ENCODE peak calls at places on chromosomes 12 and 14, in five cellular contexts. U, G, K, Y and N are unnamed samples.

GRCh38 chr12:38144601-38145436 is 171.8 kb upstream of the ALG10B start:
- DNase-seq in U (no peak), G (no peak), Y (no peak), K (no peak), N (no peak)

GRCh38 chr14:34890937-34891336 is 15.8 kb upstream of the BAZ1A start:
- DNase-seq in K (no peak), Y (no peak), G (no peak), U (no peak), N (no peak)

GRCh38 chr12:85805654-85806053 is 30.6 kb downstream of the RASSF9 start:
- DNase-seq in Y (no peak), G (no peak), K (no peak), U (no peak), N (no peak)

GRCh38 chr14:22517117-22517720 is 71.8 kb downstream of the DAD1 start:
- DNase-seq in Y (no peak), K (no peak), G (no peak), U (no peak), N (no peak)

GRCh38 chr12:75656650-75657049 is 145.2 kb upstream of the KRR1 start:
- DNase-seq in U (no peak), G (no peak), K (no peak), Y (peak), N (no peak)

GRCh38 chr12:52043386-52044212 is 7.6 kb upstream of the NR4A1 start:
- DNase-seq in U (no peak), Y (no peak), K (no peak), G (no peak), N (peak)

GRCh38 chr12:3604281-3604680 is 113.3 kb downstream of the PRMT8 start:
- DNase-seq in U (no peak), Y (no peak), G (no peak), K (no peak), N (no peak)

GRCh38 chr12:109156586-109156985 is 40.2 kb downstream of the ACACB start:
- DNase-seq in Y (no peak), U (no peak), G (no peak), K (no peak), N (no peak)

GRCh38 chr12:6647083-6647604 is at the start of gene ACRBP:
- DNase-seq in U (peak), Y (peak), K (no peak), G (no peak), N (no peak)

GRCh38 chr12:39401459-39401858 is 41.5 kb downstream of the KIF21A start:
- DNase-seq in K (no peak), G (no peak), Y (no peak), U (no peak), N (no peak)

GRCh38 chr14:74906923-74907620 is 16.0 kb downstream of the RPS6KL1 start:
- DNase-seq in G (no peak), Y (no peak), K (no peak), U (no peak), N (no peak)

GRCh38 chr14:95272057-95272456 is 47.7 kb downstream of the CLMN start:
- DNase-seq in U (no peak), G (no peak), K (no peak), Y (no peak), N (no peak)

GRCh38 chr14:66009104-66009503 is 477.1 kb upstream of the CCDC196 start:
- DNase-seq in Y (peak), G (no peak), K (no peak), U (no peak), N (no peak)